ENCODE peak calls at places on chromosomes 12 and 14, in five cellular contexts. G is A549, C is K562, O is HepG2, Z is GM12878. T is an unnamed sample. For H3K9me3, the result is how much of the 10 kb centered on the place peaks cover.

GRCh38 chr14:61222388-61222787 is 58.8 kb downstream of the TMEM30B start:
- DNase-seq in G (no peak), O (no peak), Z (no peak), C (no peak), T (no peak)

GRCh38 chr12:53205747-53206146 is 1.3 kb downstream of the ITGB7 start:
- DNase-seq in O (no peak), Z (peak), C (peak), G (no peak), T (no peak)

GRCh38 chr12:130952545-130952954 is 1.2 kb upstream of the ADGRD1 start:
- DNase-seq in C (no peak), O (no peak), G (no peak), Z (no peak), T (no peak)

GRCh38 chr14:96751505-96751904 is 45.7 kb upstream of the VRK1 start:
- DNase-seq in Z (no peak), C (no peak), G (no peak), O (no peak), T (no peak)

GRCh38 chr14:97058589-97058988 is 261.4 kb downstream of the VRK1 start:
- DNase-seq in G (no peak), O (no peak), Z (no peak), C (no peak), T (no peak)

GRCh38 chr12:120739821-120740613 is 14.4 kb downstream of the ACADS start:
- DNase-seq in C (no peak), O (no peak), Z (no peak), G (no peak), T (no peak)

GRCh38 chr14:99578541-99579044 is 25.4 kb downstream of the CCDC85C start:
- DNase-seq in G (peak), O (no peak), Z (no peak), C (no peak), T (no peak)

GRCh38 chr12:92784795-92785562 is 82.2 kb downstream of the PLEKHG7 start:
- DNase-seq in G (peak), C (peak), Z (peak), O (peak), T (peak)

GRCh38 chr12:101604132-101604531 is 9.4 kb downstream of the MYBPC1 start:
- DNase-seq in Z (peak), O (peak), G (no peak), C (no peak), T (no peak)

GRCh38 chr12:78703820-78704525 is 160.6 kb upstream of the SYT1 start:
- DNase-seq in O (no peak), Z (no peak), C (no peak), G (peak), T (peak)

GRCh38 chr12:128920468-128920867 is 67.2 kb downstream of the GLT1D1 start:
- DNase-seq in O (no peak), C (no peak), G (no peak), Z (no peak), T (no peak)

GRCh38 chr14:71856199-71856919 is 75.9 kb upstream of the RGS6 start:
- DNase-seq in O (no peak), Z (peak), G (no peak), C (no peak), T (no peak)

GRCh38 chr12:111404362-111405148 is 1.2 kb upstream of the SH2B3 start:
- DNase-seq in G (no peak), O (peak), C (peak), Z (no peak), T (peak)

GRCh38 chr12:56931474-56931978 is 2.7 kb downstream of the SDR9C7 start:
- DNase-seq in Z (no peak), O (peak), G (peak), C (peak), T (peak)

GRCh38 chr12:1007276-1007675 is 16.3 kb downstream of the ERC1 start:
- DNase-seq in Z (no peak), C (no peak), O (no peak), G (no peak), T (no peak)

GRCh38 chr14:68977741-68978549 is 1.2 kb downstream of the ACTN1 start:
- DNase-seq in O (no peak), C (peak), G (peak), Z (no peak), T (peak)

GRCh38 chr14:56801920-56802319 is 8.4 kb downstream of the OTX2 start:
- DNase-seq in O (no peak), C (no peak), Z (no peak), G (no peak), T (no peak)

GRCh38 chr12:4829793-4830162 is 79.9 kb upstream of the KCNA1 start:
- DNase-seq in C (no peak), Z (no peak), O (no peak), G (no peak), T (no peak)

GRCh38 chr14:96038920-96039632 is at the start of gene C14orf132:
- DNase-seq in C (peak), O (no peak), Z (no peak), G (peak), T (peak)

GRCh38 chr12:51349026-51349425 is 2.5 kb upstream of the CELA1 start:
- DNase-seq in Z (no peak), O (no peak), G (no peak), C (no peak), T (no peak)

GRCh38 chr14:63276492-63277342 is 42.0 kb downstream of the GPHB5 start:
- DNase-seq in O (peak), G (peak), Z (no peak), C (peak), T (peak)

GRCh38 chr12:90574676-90575075 is 380.3 kb downstream of the CCER1 start:
- DNase-seq in Z (no peak), O (no peak), C (no peak), G (no peak), T (no peak)

GRCh38 chr12:75635606-75636444 is 124.4 kb upstream of the KRR1 start:
- DNase-seq in O (peak), C (no peak), G (peak), Z (no peak), T (peak)

GRCh38 chr12:80707126-80707829 is at the start of gene MYF6:
- DNase-seq in G (no peak), O (no peak), Z (no peak), C (no peak), T (no peak)

GRCh38 chr14:36405589-36406274 is 85.3 kb upstream of the MBIP start:
- DNase-seq in Z (no peak), C (no peak), G (no peak), O (no peak), T (no peak)

GRCh38 chr12:49482095-49483051 is 56.5 kb upstream of the KCNH3 start:
- DNase-seq in O (peak), G (no peak), C (no peak), Z (no peak), T (no peak)
- TF ChIP-seq MYC in O (no peak), G (no peak), C (no peak), Z (no peak), T (no peak)

GRCh38 chr12:123238330-123238682 is 5.1 kb downstream of the MTRFR start:
- DNase-seq in G (no peak), Z (no peak), C (no peak), O (no peak), T (no peak)
- H3K9me3 ChIP-seq in G (under half), Z (under half), C (under half), O (under half), T (under half)

DNA sequence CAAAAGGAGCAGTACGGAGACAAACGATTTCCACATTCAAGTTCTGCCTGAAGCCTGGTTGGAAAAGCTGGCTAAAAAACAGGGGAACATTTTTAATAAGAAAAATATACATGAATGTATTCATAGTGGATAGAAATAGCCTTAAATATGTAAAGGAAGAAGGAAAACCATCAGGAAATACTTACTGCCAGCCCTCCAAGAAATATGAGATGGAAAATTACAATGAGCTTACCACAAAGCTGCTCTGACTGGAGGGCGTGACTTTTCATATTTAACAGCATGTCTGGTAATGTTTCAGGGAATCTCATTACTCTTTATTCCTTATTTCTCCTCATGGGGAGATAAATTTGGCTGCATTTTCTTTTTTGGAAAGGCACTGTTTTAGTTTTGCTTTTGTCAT is 75.9 kb upstream of the ZDHHC17 start:
- DNase-seq in O (no peak), C (no peak), Z (no peak), G (no peak), T (peak)
- TF ChIP-seq MYC in O (no peak), C (no peak), Z (no peak), G (no peak), T (no peak)

GRCh38 chr12:106140223-106140986 is 1.7 kb upstream of the NUAK1 start:
- DNase-seq in Z (no peak), O (no peak), C (no peak), G (no peak), T (no peak)

GRCh38 chr12:106138646-106139421 is at the start of gene NUAK1:
- DNase-seq in G (peak), O (no peak), C (no peak), Z (no peak), T (peak)

GRCh38 chr12:106138279-106138645 is 492 bp downstream of the NUAK1 start:
- DNase-seq in Z (no peak), C (no peak), G (no peak), O (no peak), T (no peak)

GRCh38 chr12:106141003-106141402 is 2.2 kb upstream of the NUAK1 start:
- DNase-seq in Z (no peak), C (no peak), O (no peak), G (no peak), T (no peak)

GRCh38 chr12:106139422-106140141 is 828 bp upstream of the NUAK1 start:
- DNase-seq in G (peak), C (no peak), O (peak), Z (no peak), T (peak)
- H3K9me3 ChIP-seq in G (under half), C (under half), O (under half), Z (under half), T (under half)

GRCh38 chr12:72995616-72996015 is 723.4 kb downstream of the TRHDE start:
- DNase-seq in Z (no peak), O (no peak), G (no peak), C (no peak), T (no peak)
- TF ChIP-seq MYC in Z (no peak), O (no peak), G (no peak), C (no peak), T (no peak)

GRCh38 chr14:104355949-104356737 is 217.8 kb downstream of the KIF26A start:
- DNase-seq in G (no peak), O (no peak), Z (no peak), C (no peak), T (no peak)

GRCh38 chr14:104358528-104359300 is 220.3 kb downstream of the KIF26A start:
- DNase-seq in Z (no peak), O (no peak), C (no peak), G (no peak), T (no peak)

GRCh38 chr14:104356738-104357688 is 218.6 kb downstream of the KIF26A start:
- DNase-seq in Z (no peak), C (no peak), O (no peak), G (no peak), T (no peak)

GRCh38 chr14:104359301-104359968 is 220.1 kb upstream of the C14orf180 start:
- DNase-seq in O (no peak), Z (no peak), G (no peak), C (no peak), T (no peak)

GRCh38 chr14:104357689-104358527 is 219.5 kb downstream of the KIF26A start:
- DNase-seq in C (no peak), Z (no peak), O (no peak), G (no peak), T (no peak)
- H3K9me3 ChIP-seq in C (under half), Z (under half), O (under half), G (under half), T (under half)

DNA sequence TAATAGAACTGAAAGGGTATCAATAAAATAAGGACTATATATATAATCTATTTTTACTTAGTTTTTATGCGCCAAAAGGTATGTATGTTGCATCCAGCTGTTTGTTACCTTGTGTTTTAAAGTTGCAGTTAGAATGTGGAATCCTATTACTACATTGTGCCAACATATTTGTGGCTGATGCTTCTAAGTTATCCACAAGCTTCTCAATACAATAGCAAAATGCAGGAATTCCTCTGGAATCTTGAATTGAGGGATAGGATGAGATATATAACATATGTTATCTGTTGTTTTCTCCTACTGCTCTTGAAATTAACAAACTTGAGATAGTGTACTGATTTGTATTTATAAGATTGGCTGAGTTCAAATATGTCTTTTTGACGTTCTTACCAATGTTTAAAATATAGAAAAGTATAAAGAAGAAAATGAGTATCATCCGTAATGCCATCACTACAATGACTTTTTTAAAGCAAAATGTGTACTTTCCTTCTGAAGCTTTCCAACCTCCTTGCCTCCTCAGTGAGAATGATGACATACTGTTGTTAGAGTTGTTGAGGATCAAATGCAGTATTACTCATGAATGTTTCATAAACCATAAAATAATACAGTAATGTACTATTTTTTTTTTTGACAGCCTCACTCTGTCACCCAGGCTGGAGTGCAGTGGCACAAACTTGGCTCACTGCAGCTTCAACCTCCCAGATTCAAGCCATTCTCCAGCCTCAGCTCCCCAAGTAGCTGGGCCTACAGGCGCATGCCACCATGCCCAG is 6.6 kb downstream of the RAP1B start:
- DNase-seq in O (no peak), Z (no peak), C (no peak), G (no peak), T (no peak)
- TF ChIP-seq MYC in O (no peak), Z (no peak), C (no peak), G (no peak), T (no peak)

GRCh38 chr14:78178971-78179370 is 8.8 kb downstream of the NRXN3 start:
- DNase-seq in O (no peak), Z (no peak), G (no peak), C (no peak), T (no peak)
- H3K9me3 ChIP-seq in O (under half), Z (under half), G (under half), C (under half), T (under half)

GRCh38 chr12:49521391-49521790 is 17.4 kb upstream of the KCNH3 start:
- DNase-seq in G (no peak), O (no peak), C (no peak), Z (no peak), T (no peak)

GRCh38 chr12:49529409-49529808 is 9.4 kb upstream of the KCNH3 start:
- DNase-seq in G (no peak), C (no peak), O (no peak), Z (no peak), T (no peak)

GRCh38 chr12:49525942-49526341 is 12.9 kb upstream of the KCNH3 start:
- DNase-seq in O (no peak), G (no peak), Z (no peak), C (no peak), T (no peak)

GRCh38 chr12:49527361-49528130 is 11.3 kb upstream of the KCNH3 start:
- DNase-seq in O (no peak), Z (no peak), G (no peak), C (no peak), T (no peak)

DNA sequence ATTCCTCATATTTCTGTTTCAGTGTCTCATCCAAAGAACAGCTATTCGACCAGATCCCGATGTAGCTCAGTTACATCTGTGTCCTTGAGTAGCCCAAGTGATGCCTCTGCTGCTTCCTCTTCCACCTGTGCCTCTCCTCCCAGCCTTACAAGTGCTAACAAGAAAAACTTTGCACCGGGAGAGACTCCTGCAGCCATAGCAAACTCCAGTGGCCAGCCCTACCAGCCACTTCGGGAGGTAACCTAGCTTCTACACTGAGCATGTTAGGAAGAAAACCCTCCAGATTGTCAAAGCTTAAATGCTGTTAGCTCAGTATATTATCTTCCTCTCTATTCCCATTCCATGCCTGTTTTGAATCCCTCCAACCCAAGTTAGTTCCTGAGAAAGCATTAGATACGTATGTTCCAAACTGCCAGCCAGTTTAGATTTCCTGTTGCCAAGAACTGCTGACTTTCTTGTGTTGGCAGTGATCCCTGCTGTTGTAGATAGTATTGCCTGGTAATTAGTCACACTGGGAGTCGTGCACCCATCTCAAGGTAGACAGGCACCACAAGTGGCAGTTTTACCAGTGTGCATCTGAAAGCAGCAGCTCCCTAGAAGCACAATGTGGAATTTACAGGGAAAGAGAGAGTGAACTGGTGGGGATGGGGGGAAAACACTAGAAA is 14.0 kb upstream of the KCNH3 start:
- DNase-seq in O (no peak), C (no peak), G (no peak), Z (no peak), T (peak)
- TF ChIP-seq MYC in O (no peak), C (no peak), G (no peak), Z (no peak), T (no peak)

GRCh38 chr12:34400423-34400881 is 378.2 kb downstream of the ALG10 start:
- DNase-seq in O (no peak), G (no peak), Z (no peak), C (no peak), T (no peak)
- H3K9me3 ChIP-seq in O (under half), G (under half), Z (under half), C (under half), T (under half)